ENCODE peak calls at places on chromosomes 5 and 9, in five cellular contexts. One of them, this sample, is unnamed.

GRCh38 chr9:32869404-32869803 is 86.1 kb downstream of the TMEM215 start:
- DNase-seq in ovary: no peak
- DNase-seq in IMR-90: no peak
- DNase-seq in transverse colon: no peak
- DNase-seq in heart left ventricle: no peak
- DNase-seq in this sample: no peak

GRCh38 chr5:150209020-150209635 is 19.3 kb downstream of the SLC6A7 start:
- DNase-seq in ovary: no peak
- DNase-seq in transverse colon: peak; percentile 85
- DNase-seq in IMR-90: peak; percentile 76
- DNase-seq in heart left ventricle: no peak
- DNase-seq in this sample: peak; percentile 16

GRCh38 chr9:124040935-124041816 is 29.6 kb downstream of the LHX2 start:
- DNase-seq in IMR-90: no peak
- DNase-seq in transverse colon: peak; percentile 58
- DNase-seq in heart left ventricle: peak; percentile 78
- DNase-seq in ovary: no peak
- DNase-seq in this sample: no peak

GRCh38 chr5:59685806-59686205 is 207.7 kb downstream of the PDE4D start:
- DNase-seq in transverse colon: no peak
- DNase-seq in IMR-90: peak; percentile 9
- DNase-seq in ovary: no peak
- DNase-seq in heart left ventricle: no peak
- DNase-seq in this sample: no peak

GRCh38 chr5:54905942-54906537 is 79.4 kb downstream of the ESM1 start:
- DNase-seq in ovary: peak; percentile 69
- DNase-seq in IMR-90: peak; percentile 82
- DNase-seq in heart left ventricle: no peak
- DNase-seq in transverse colon: peak; percentile 60
- DNase-seq in this sample: peak; percentile 39

GRCh38 chr5:157366741-157367684 is 93.0 kb upstream of the NIPAL4 start:
- DNase-seq in transverse colon: no peak
- DNase-seq in heart left ventricle: no peak
- DNase-seq in ovary: no peak
- DNase-seq in IMR-90: peak; percentile 84
- DNase-seq in this sample: no peak

GRCh38 chr9:133726401-133727276 is 11.5 kb downstream of the SARDH start:
- DNase-seq in heart left ventricle: peak; percentile 76
- DNase-seq in IMR-90: peak; percentile 50
- DNase-seq in ovary: peak; percentile 67
- DNase-seq in transverse colon: peak; percentile 47
- DNase-seq in this sample: peak; percentile 55

GRCh38 chr5:57441557-57441956 is 41.1 kb downstream of the ACTBL2 start:
- DNase-seq in IMR-90: peak; percentile 99
- DNase-seq in ovary: peak; percentile 28
- DNase-seq in transverse colon: no peak
- DNase-seq in heart left ventricle: no peak
- DNase-seq in this sample: no peak

GRCh38 chr9:133235549-133236222 is 26.6 kb upstream of the OBP2B start:
- DNase-seq in IMR-90: no peak
- DNase-seq in ovary: no peak
- DNase-seq in transverse colon: no peak
- DNase-seq in heart left ventricle: no peak
- DNase-seq in this sample: no peak

GRCh38 chr5:112159435-112159834 is 259.6 kb downstream of the EPB41L4A start:
- DNase-seq in IMR-90: peak; percentile 27
- DNase-seq in transverse colon: no peak
- DNase-seq in heart left ventricle: peak; percentile 60
- DNase-seq in ovary: peak; percentile 32
- DNase-seq in this sample: no peak

GRCh38 chr5:41707853-41708603 is 162.2 kb downstream of the OXCT1 start:
- DNase-seq in transverse colon: no peak
- DNase-seq in IMR-90: peak; percentile 76
- DNase-seq in ovary: no peak
- DNase-seq in heart left ventricle: no peak
- DNase-seq in this sample: peak; percentile 5

GRCh38 chr9:78860806-78861475 is 564.0 kb downstream of the PSAT1 start:
- DNase-seq in ovary: no peak
- DNase-seq in IMR-90: peak; percentile 82
- DNase-seq in transverse colon: no peak
- DNase-seq in heart left ventricle: no peak
- DNase-seq in this sample: no peak

GRCh38 chr9:110575169-110575568 is 4.4 kb downstream of the SVEP1 start:
- DNase-seq in IMR-90: no peak
- DNase-seq in transverse colon: no peak
- DNase-seq in ovary: no peak
- DNase-seq in heart left ventricle: no peak
- DNase-seq in this sample: no peak

GRCh38 chr9:74800226-74800625 is 87.5 kb downstream of the TRPM6 start:
- DNase-seq in IMR-90: no peak
- DNase-seq in heart left ventricle: no peak
- DNase-seq in transverse colon: no peak
- DNase-seq in ovary: no peak
- DNase-seq in this sample: no peak

GRCh38 chr9:13717356-13718057 is 438.0 kb upstream of the MPDZ start:
- DNase-seq in transverse colon: no peak
- DNase-seq in ovary: no peak
- DNase-seq in IMR-90: peak; percentile 7
- DNase-seq in heart left ventricle: no peak
- DNase-seq in this sample: no peak

GRCh38 chr5:143544606-143545005 is 141.1 kb upstream of the NR3C1 start:
- DNase-seq in transverse colon: no peak
- DNase-seq in IMR-90: no peak
- DNase-seq in ovary: no peak
- DNase-seq in heart left ventricle: no peak
- DNase-seq in this sample: no peak

GRCh38 chr5:551406-551805 is 27.2 kb upstream of the SLC9A3 start:
- DNase-seq in ovary: no peak
- DNase-seq in transverse colon: peak; percentile 4
- DNase-seq in IMR-90: no peak
- DNase-seq in heart left ventricle: no peak
- DNase-seq in this sample: no peak

GRCh38 chr5:136026636-136027035 is 2.2 kb upstream of the TGFBI start:
- DNase-seq in transverse colon: no peak
- DNase-seq in ovary: no peak
- DNase-seq in IMR-90: no peak
- DNase-seq in heart left ventricle: no peak
- DNase-seq in this sample: no peak

GRCh38 chr5:41246376-41246775 is 33.0 kb upstream of the C6 start:
- DNase-seq in transverse colon: no peak
- DNase-seq in heart left ventricle: no peak
- DNase-seq in IMR-90: peak; percentile 96
- DNase-seq in ovary: peak; percentile 45
- DNase-seq in this sample: no peak

GRCh38 chr5:64789457-64789856 is 20.7 kb downstream of the CWC27 start:
- DNase-seq in ovary: no peak
- DNase-seq in transverse colon: no peak
- DNase-seq in heart left ventricle: no peak
- DNase-seq in IMR-90: peak; percentile 83
- DNase-seq in this sample: no peak

GRCh38 chr9:77486463-77486862 is 161.7 kb downstream of the GNA14 start:
- DNase-seq in IMR-90: no peak
- DNase-seq in transverse colon: no peak
- DNase-seq in heart left ventricle: no peak
- DNase-seq in ovary: no peak
- DNase-seq in this sample: no peak

GRCh38 chr5:68088302-68088701 is 127.3 kb upstream of the PIK3R1 start:
- DNase-seq in IMR-90: peak; percentile 82
- DNase-seq in heart left ventricle: no peak
- DNase-seq in ovary: no peak
- DNase-seq in transverse colon: no peak
- DNase-seq in this sample: peak; percentile 4

GRCh38 chr5:140109050-140109817 is 4.7 kb upstream of the PURA start:
- DNase-seq in ovary: peak; percentile 28
- DNase-seq in transverse colon: no peak
- DNase-seq in IMR-90: peak; percentile 61
- DNase-seq in heart left ventricle: no peak
- DNase-seq in this sample: peak; percentile 46

GRCh38 chr5:180811623-180812119 is 9.1 kb upstream of the MGAT1 start:
- DNase-seq in heart left ventricle: no peak
- DNase-seq in IMR-90: no peak
- DNase-seq in transverse colon: no peak
- DNase-seq in ovary: no peak
- DNase-seq in this sample: peak; percentile 11

GRCh38 chr9:6671416-6671815 is 25.9 kb upstream of the GLDC start:
- DNase-seq in transverse colon: no peak
- DNase-seq in IMR-90: no peak
- DNase-seq in heart left ventricle: no peak
- DNase-seq in ovary: no peak
- DNase-seq in this sample: no peak

GRCh38 chr9:121344062-121344696 is 25.9 kb downstream of the STOM start:
- DNase-seq in IMR-90: no peak
- DNase-seq in transverse colon: no peak
- DNase-seq in heart left ventricle: no peak
- DNase-seq in ovary: no peak
- DNase-seq in this sample: no peak
- H3K36me3 ChIP-seq in IMR-90: peaks cover 48% of the 10 kb centered on the region
- H3K36me3 ChIP-seq in transverse colon: peaks cover 6% of the 10 kb centered on the region
- H3K36me3 ChIP-seq in heart left ventricle: peaks cover 100% of the 10 kb centered on the region
- H3K36me3 ChIP-seq in ovary: no peaks in the 10 kb centered on the region
- H3K36me3 ChIP-seq in this sample: no peaks in the 10 kb centered on the region

DNA sequence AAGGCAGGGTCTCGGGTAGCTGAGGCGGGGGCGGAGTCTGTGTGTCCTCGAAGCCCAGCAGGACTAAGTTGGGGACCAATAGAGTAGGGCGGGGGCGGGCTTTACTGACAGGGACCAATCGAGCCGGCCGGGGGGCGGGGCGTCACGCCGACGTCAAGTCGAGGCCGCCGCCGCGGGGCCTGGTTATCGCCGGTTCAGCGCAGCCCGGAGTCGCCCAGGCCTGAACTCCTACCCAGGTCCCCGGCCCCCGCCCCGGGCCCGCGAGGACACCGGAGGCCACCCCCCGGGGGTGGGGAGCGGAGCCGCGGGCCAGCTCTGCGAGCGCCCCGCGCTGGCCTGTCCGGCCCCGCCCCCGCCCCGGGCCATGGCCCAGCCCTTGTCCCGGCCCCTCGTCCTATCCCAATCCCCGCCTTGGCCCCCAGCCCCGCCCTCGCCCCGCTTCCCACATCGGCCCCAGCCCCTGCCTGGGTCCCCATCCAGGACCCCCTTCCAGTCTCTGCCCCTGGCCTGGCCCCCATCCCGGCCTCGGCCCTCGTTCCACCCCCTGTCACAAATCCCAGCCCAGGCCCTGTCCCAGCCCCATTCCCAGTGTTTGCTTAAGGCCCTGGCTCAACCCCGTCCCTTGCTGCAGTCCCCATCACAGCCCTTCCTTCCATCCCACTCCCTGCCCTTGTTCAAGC is at the start of gene TMEM8B:
- DNase-seq in IMR-90: peak; percentile 83
- DNase-seq in transverse colon: peak; percentile 97
- DNase-seq in ovary: peak; percentile 97
- DNase-seq in heart left ventricle: peak; percentile 97
- DNase-seq in this sample: peak; percentile 98
- TF ChIP-seq POLR2A in IMR-90: peak; percentile 31
- TF ChIP-seq POLR2A in transverse colon: peak; percentile 35
- TF ChIP-seq POLR2A in ovary: peak; percentile 62
- TF ChIP-seq POLR2A in heart left ventricle: peak; percentile 57
- TF ChIP-seq POLR2A in this sample: no peak

GRCh38 chr5:154820383-154820782 is 30.0 kb downstream of the FAXDC2 start:
- DNase-seq in heart left ventricle: no peak
- DNase-seq in ovary: no peak
- DNase-seq in transverse colon: no peak
- DNase-seq in IMR-90: no peak
- DNase-seq in this sample: no peak
- H3K36me3 ChIP-seq in heart left ventricle: peaks cover 100% of the 10 kb centered on the region
- H3K36me3 ChIP-seq in ovary: no peaks in the 10 kb centered on the region
- H3K36me3 ChIP-seq in transverse colon: peaks cover 8% of the 10 kb centered on the region
- H3K36me3 ChIP-seq in IMR-90: peaks cover 63% of the 10 kb centered on the region
- H3K36me3 ChIP-seq in this sample: no peaks in the 10 kb centered on the region

GRCh38 chr5:10760033-10760975 is 730 bp downstream of the DAP start:
- DNase-seq in IMR-90: peak; percentile 59
- DNase-seq in transverse colon: peak; percentile 70
- DNase-seq in ovary: peak; percentile 60
- DNase-seq in heart left ventricle: peak; percentile 67
- DNase-seq in this sample: peak; percentile 70
- TF ChIP-seq POLR2A in IMR-90: no peak
- TF ChIP-seq POLR2A in transverse colon: peak; percentile 57
- TF ChIP-seq POLR2A in ovary: no peak
- TF ChIP-seq POLR2A in heart left ventricle: no peak
- TF ChIP-seq POLR2A in this sample: no peak

DNA sequence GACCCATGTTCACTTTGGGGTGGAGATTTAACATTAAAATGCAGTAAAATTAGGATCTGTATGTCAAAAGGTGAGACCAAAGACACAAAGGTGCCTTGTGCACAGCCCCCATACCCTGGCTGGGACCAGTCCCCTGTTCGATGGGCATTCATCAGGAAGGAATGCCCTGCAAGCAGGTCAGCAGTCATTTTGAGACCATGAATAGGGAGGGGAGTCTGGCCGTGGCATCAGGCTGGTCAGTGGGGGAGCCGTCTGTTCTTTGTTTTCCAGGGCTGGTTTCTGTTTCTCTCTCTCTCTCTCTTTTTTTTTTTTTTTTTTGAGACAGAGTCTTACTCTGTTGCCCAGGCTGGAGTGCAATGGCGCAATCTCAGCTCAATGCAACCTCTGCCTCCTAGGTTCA is 68.9 kb upstream of the GOLM1 start:
- DNase-seq in transverse colon: no peak
- DNase-seq in ovary: no peak
- DNase-seq in heart left ventricle: no peak
- DNase-seq in IMR-90: no peak
- DNase-seq in this sample: no peak
- H3K36me3 ChIP-seq in transverse colon: no peaks in the 10 kb centered on the region
- H3K36me3 ChIP-seq in ovary: no peaks in the 10 kb centered on the region
- H3K36me3 ChIP-seq in heart left ventricle: no peaks in the 10 kb centered on the region
- H3K36me3 ChIP-seq in IMR-90: no peaks in the 10 kb centered on the region
- H3K36me3 ChIP-seq in this sample: no peaks in the 10 kb centered on the region

GRCh38 chr5:141864371-141865370 is 13.5 kb downstream of the PCDH1 start:
- DNase-seq in heart left ventricle: no peak
- DNase-seq in transverse colon: no peak
- DNase-seq in IMR-90: no peak
- DNase-seq in ovary: no peak
- DNase-seq in this sample: no peak

GRCh38 chr5:141867651-141868050 is 10.6 kb downstream of the PCDH1 start:
- DNase-seq in transverse colon: no peak
- DNase-seq in IMR-90: no peak
- DNase-seq in heart left ventricle: no peak
- DNase-seq in ovary: no peak
- DNase-seq in this sample: no peak

GRCh38 chr5:141865406-141865805 is 12.8 kb downstream of the PCDH1 start:
- DNase-seq in IMR-90: no peak
- DNase-seq in heart left ventricle: no peak
- DNase-seq in transverse colon: no peak
- DNase-seq in ovary: no peak
- DNase-seq in this sample: no peak

GRCh38 chr5:141867139-141867538 is 11.1 kb downstream of the PCDH1 start:
- DNase-seq in heart left ventricle: no peak
- DNase-seq in IMR-90: no peak
- DNase-seq in ovary: no peak
- DNase-seq in transverse colon: peak; percentile 78
- DNase-seq in this sample: no peak

GRCh38 chr5:141866111-141866510 is 12.1 kb downstream of the PCDH1 start:
- DNase-seq in transverse colon: peak; percentile 91
- DNase-seq in IMR-90: no peak
- DNase-seq in heart left ventricle: no peak
- DNase-seq in ovary: no peak
- DNase-seq in this sample: no peak
- TF ChIP-seq POLR2A in transverse colon: peak; percentile 45
- TF ChIP-seq POLR2A in IMR-90: no peak
- TF ChIP-seq POLR2A in heart left ventricle: no peak
- TF ChIP-seq POLR2A in ovary: no peak
- TF ChIP-seq POLR2A in this sample: no peak

This sample was measured in adrenal gland.